ENCODE peak calls at places on chromosomes 13 and 19, in seven cellular contexts. Q, V, E, O, Y, R and Z are unnamed samples.

GRCh38 chr19:31826325-31826724 is 477.1 kb upstream of the TSHZ3 start:
- DNase-seq in O (no peak), Q (no peak), E (no peak), R (no peak), Y (no peak), V (no peak), Z (no peak)

GRCh38 chr13:56400774-56401173 is 739.9 kb upstream of the PRR20A start:
- DNase-seq in Q (no peak), Y (no peak), R (no peak), V (no peak), E (no peak), O (no peak), Z (no peak)

GRCh38 chr13:111548805-111549204 is 228.4 kb downstream of the TEX29 start:
- DNase-seq in Y (no peak), R (no peak), Q (no peak), O (no peak), E (no peak), V (no peak), Z (no peak)

GRCh38 chr13:44904982-44905381 is 84.3 kb downstream of the NUFIP1 start:
- DNase-seq in Y (peak; percentile 99), V (no peak), R (no peak), Q (no peak), E (peak; percentile 50), O (peak; percentile 91), Z (peak; percentile 38)

GRCh38 chr19:17235618-17236413 is 9.8 kb downstream of the OCEL1 start:
- DNase-seq in E (peak; percentile 79), R (peak; percentile 89), Q (peak; percentile 84), Y (peak; percentile 64), V (peak; percentile 86), O (no peak), Z (no peak)

GRCh38 chr19:16901491-16902175 is 12.8 kb downstream of the F2RL3 start:
- DNase-seq in R (no peak), V (no peak), Q (no peak), O (no peak), E (peak; percentile 16), Y (no peak), Z (no peak)

GRCh38 chr13:25324100-25324499 is 22.7 kb downstream of the NUP58 start:
- DNase-seq in V (no peak), Q (no peak), R (no peak), Y (no peak), O (no peak), E (no peak), Z (no peak)

GRCh38 chr13:42486711-42487198 is 87.2 kb upstream of the TNFSF11 start:
- DNase-seq in Y (peak; percentile 21), O (peak; percentile 87), E (no peak), Q (peak; percentile 55), V (no peak), R (no peak), Z (no peak)

GRCh38 chr19:2477732-2478191 is 1.8 kb downstream of the GADD45B start:
- DNase-seq in E (peak; percentile 56), Y (peak; percentile 60), R (peak; percentile 73), Q (peak; percentile 69), O (no peak), V (no peak), Z (no peak)

GRCh38 chr19:41746593-41747227 is 8.6 kb upstream of the CEACAM6 start:
- DNase-seq in E (no peak), O (peak; percentile 2), R (peak; percentile 61), Y (peak; percentile 45), V (peak; percentile 55), Q (peak; percentile 64), Z (peak; percentile 15)

GRCh38 chr19:30408734-30409301 is 36.6 kb downstream of the ZNF536 start:
- DNase-seq in Q (no peak), Y (no peak), O (no peak), R (no peak), V (no peak), E (no peak), Z (no peak)

GRCh38 chr13:46639033-46639981 is 86.3 kb downstream of the LRCH1 start:
- DNase-seq in E (no peak), O (no peak), R (peak; percentile 69), V (no peak), Y (peak; percentile 59), Q (no peak), Z (no peak)

GRCh38 chr13:42354246-42355117 is 82.5 kb downstream of the AKAP11 start:
- DNase-seq in O (peak; percentile 60), V (no peak), R (peak; percentile 76), Y (peak; percentile 25), Q (no peak), E (no peak), Z (peak; percentile 25)

GRCh38 chr13:33677215-33677614 is 140.7 kb upstream of the RFC3 start:
- DNase-seq in E (no peak), Q (no peak), Y (no peak), R (no peak), V (no peak), O (no peak), Z (peak; percentile 18)

GRCh38 chr13:33676700-33677048 is 141.3 kb upstream of the RFC3 start:
- DNase-seq in O (peak; percentile 18), E (peak; percentile 22), Y (peak; percentile 32), V (no peak), R (peak; percentile 20), Q (peak; percentile 53), Z (peak; percentile 43)

GRCh38 chr13:33678084-33678483 is 139.9 kb upstream of the RFC3 start:
- DNase-seq in V (no peak), Q (no peak), O (no peak), R (no peak), E (no peak), Y (no peak), Z (no peak)

GRCh38 chr13:33678906-33679657 is 138.9 kb upstream of the RFC3 start:
- DNase-seq in O (no peak), E (peak; percentile 60), Q (no peak), Y (peak; percentile 81), R (peak; percentile 96), V (peak; percentile 59), Z (no peak)

GRCh38 chr13:33676045-33676699 is 141.8 kb upstream of the RFC3 start:
- DNase-seq in Q (no peak), Y (peak; percentile 3), V (no peak), E (no peak), R (no peak), O (no peak), Z (no peak)
- H3K4me3 ChIP-seq in Q (peak overlapping the region; percentile 14), Y (peak overlapping the region; percentile 61), V (no peak overlapping the region), E (peak overlapping the region; percentile 32), R (no peak overlapping the region), O (peak overlapping the region; percentile 23), Z (peak overlapping the region; percentile 46)

GRCh38 chr13:27006519-27007161 is 165.0 kb downstream of the USP12 start:
- DNase-seq in R (no peak), V (peak; percentile 63), E (no peak), O (no peak), Y (peak; percentile 40), Q (peak; percentile 45), Z (no peak)

GRCh38 chr13:27007166-27007565 is 164.4 kb downstream of the USP12 start:
- DNase-seq in Y (no peak), E (no peak), O (no peak), R (no peak), V (no peak), Q (no peak), Z (no peak)

GRCh38 chr13:27004866-27005265 is 166.7 kb downstream of the USP12 start:
- DNase-seq in R (no peak), E (no peak), O (no peak), Y (no peak), V (no peak), Q (no peak), Z (no peak)

GRCh38 chr13:27005556-27005955 is 166.1 kb downstream of the USP12 start:
- DNase-seq in V (no peak), O (no peak), R (no peak), Y (peak; percentile 7), Q (peak; percentile 38), E (no peak), Z (no peak)

DNA sequence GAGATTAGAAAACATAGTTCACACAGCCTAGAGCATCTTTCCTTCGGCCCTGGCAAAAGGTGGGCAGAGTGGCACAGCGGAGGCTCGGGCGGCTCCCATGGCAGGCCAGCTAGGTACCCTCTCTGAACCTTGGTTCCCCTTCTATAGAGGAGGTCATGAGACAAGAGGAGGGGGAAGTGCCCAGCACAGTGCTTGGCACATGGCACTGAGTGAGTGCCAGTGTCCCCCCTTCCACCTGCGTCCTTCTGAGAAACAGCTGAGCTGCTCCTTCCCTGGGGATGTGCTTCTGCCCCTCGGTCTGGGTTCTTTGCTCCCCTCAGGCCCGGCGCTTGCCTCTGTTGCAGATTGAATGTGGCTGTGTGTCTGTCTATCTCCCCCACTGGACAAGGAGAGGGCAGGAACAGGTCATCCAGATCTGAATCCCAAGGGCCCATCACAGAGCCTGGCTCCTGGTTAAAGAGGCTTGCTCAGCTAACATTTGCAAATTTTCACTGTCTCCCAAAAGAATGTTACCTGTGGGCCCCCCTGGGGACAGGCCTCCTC is 165.6 kb downstream of the USP12 start:
- DNase-seq in V (no peak), Y (no peak), Q (no peak), O (no peak), R (no peak), E (no peak), Z (no peak)
- H3K4me3 ChIP-seq in V (peak overlapping the region; percentile 13), Y (no peak overlapping the region), Q (no peak overlapping the region), O (no peak overlapping the region), R (no peak overlapping the region), E (no peak overlapping the region), Z (no peak overlapping the region)

GRCh38 chr19:45599286-45599685 is 2.7 kb downstream of the GPR4 start:
- DNase-seq in R (no peak), O (no peak), V (no peak), Y (no peak), Q (no peak), E (no peak), Z (no peak)

GRCh38 chr19:45600340-45600885 is 1.6 kb downstream of the GPR4 start:
- DNase-seq in Q (no peak), R (no peak), O (no peak), Y (no peak), V (no peak), E (no peak), Z (no peak)

GRCh38 chr19:45598267-45599011 is 3.6 kb downstream of the GPR4 start:
- DNase-seq in V (no peak), Y (no peak), Q (peak; percentile 20), R (no peak), O (no peak), E (no peak), Z (no peak)

GRCh38 chr19:45601524-45602522 is at the start of gene GPR4:
- DNase-seq in Q (no peak), V (no peak), E (no peak), R (no peak), Y (no peak), O (no peak), Z (no peak)

GRCh38 chr19:45601115-45601514 is 897 bp downstream of the GPR4 start:
- DNase-seq in R (no peak), V (no peak), E (no peak), O (no peak), Y (no peak), Q (no peak), Z (no peak)
- H3K4me3 ChIP-seq in R (no peak overlapping the region), V (no peak overlapping the region), E (peak overlapping the region; percentile 22), O (peak overlapping the region; percentile 27), Y (peak overlapping the region; percentile 48), Q (no peak overlapping the region), Z (no peak overlapping the region)

GRCh38 chr13:60273971-60274370 is 110.2 kb upstream of the DIAPH3 start:
- DNase-seq in E (no peak), R (no peak), O (no peak), V (no peak), Q (no peak), Y (no peak), Z (peak; percentile 1)

GRCh38 chr13:60265566-60265965 is 101.8 kb upstream of the DIAPH3 start:
- DNase-seq in O (no peak), E (no peak), Q (no peak), R (no peak), V (no peak), Y (no peak), Z (no peak)

GRCh38 chr13:60267498-60268202 is 103.9 kb upstream of the DIAPH3 start:
- DNase-seq in O (no peak), Y (peak; percentile 1), Q (no peak), V (no peak), E (no peak), R (no peak), Z (no peak)

GRCh38 chr13:60268203-60268555 is 104.5 kb upstream of the DIAPH3 start:
- DNase-seq in E (no peak), Y (no peak), Q (no peak), O (no peak), V (no peak), R (no peak), Z (peak; percentile 31)
- H3K4me3 ChIP-seq in E (peak overlapping the region; percentile 23), Y (peak overlapping the region; percentile 63), Q (no peak overlapping the region), O (peak overlapping the region; percentile 50), V (peak overlapping the region; percentile 12), R (no peak overlapping the region), Z (peak overlapping the region; percentile 30)